ENCODE peak calls at places on chromosomes 16 and 17, in six cellular contexts. Z is A549, U is IMR-90, P is tibial nerve, Q is lower leg skin, O is NB4. Y is an unnamed sample.
A peak's percentile ranks its signal among the peaks of the same experiment; 100 is the strongest.

GRCh38 chr17:75343007-75343406 is 53.8 kb upstream of the SLC25A19 start:
- DNase-seq in Z (no peak), U (no peak), P (no peak), Q (no peak), O (no peak), Y (no peak)

GRCh38 chr17:60102632-60103047 is 23.9 kb upstream of the HEATR6 start:
- DNase-seq in Z (peak; percentile 41), U (peak; percentile 79), P (no peak), Q (peak; percentile 14), O (peak; percentile 44), Y (no peak)

GRCh38 chr17:13540546-13540945 is 61.2 kb downstream of the HS3ST3A1 start:
- DNase-seq in Z (no peak), U (no peak), P (no peak), Q (no peak), O (no peak), Y (no peak)

GRCh38 chr17:4708436-4708835 is 2.0 kb upstream of the ARRB2 start:
- DNase-seq in Z (no peak), U (no peak), P (no peak), Q (no peak), O (no peak), Y (no peak)

GRCh38 chr17:3788200-3788599 is 12.8 kb downstream of the ITGAE start:
- DNase-seq in Z (no peak), U (no peak), P (no peak), Q (no peak), O (peak; percentile 27), Y (no peak)

GRCh38 chr16:24522751-24523150 is 16.6 kb upstream of the RBBP6 start:
- DNase-seq in Z (no peak), U (no peak), P (no peak), Q (no peak), O (no peak), Y (no peak)

GRCh38 chr17:30476726-30477082 is 504 bp upstream of the GOSR1 start:
- DNase-seq in Z (no peak), U (peak; percentile 7), P (no peak), Q (no peak), O (no peak), Y (no peak)

GRCh38 chr17:5703736-5704135 is 119.4 kb upstream of the NLRP1 start:
- DNase-seq in Z (no peak), U (no peak), P (no peak), Q (no peak), O (no peak), Y (no peak)

GRCh38 chr17:48427598-48427997 is 2.4 kb downstream of the SKAP1 start:
- DNase-seq in Z (no peak), U (no peak), P (no peak), Q (no peak), O (peak; percentile 25), Y (no peak)

GRCh38 chr17:81435636-81436293 is 40.5 kb downstream of the BAHCC1 start:
- DNase-seq in Z (no peak), U (no peak), P (no peak), Q (no peak), O (no peak), Y (no peak)

GRCh38 chr16:86064431-86065250 is 165.7 kb downstream of the IRF8 start:
- DNase-seq in Z (no peak), U (no peak), P (no peak), Q (no peak), O (no peak), Y (no peak)

GRCh38 chr16:81634380-81635121 is 144.5 kb upstream of the PLCG2 start:
- DNase-seq in Z (no peak), U (peak; percentile 73), P (no peak), Q (no peak), O (no peak), Y (no peak)

GRCh38 chr16:10982430-10983174 is 38.2 kb downstream of the CLEC16A start:
- DNase-seq in Z (no peak), U (peak; percentile 37), P (peak; percentile 45), Q (no peak), O (no peak), Y (no peak)

GRCh38 chr16:55000595-55000994 is 69.9 kb downstream of the IRX5 start:
- DNase-seq in Z (no peak), U (no peak), P (no peak), Q (no peak), O (peak; percentile 9), Y (no peak)

GRCh38 chr17:5921919-5922318 is 148.3 kb upstream of the WSCD1 start:
- DNase-seq in Z (peak; percentile 25), U (no peak), P (no peak), Q (no peak), O (no peak), Y (peak; percentile 19)

GRCh38 chr17:63830904-63831491 is 3.5 kb upstream of the FTSJ3 start:
- DNase-seq in Z (no peak), U (no peak), P (no peak), Q (no peak), O (no peak), Y (no peak)

GRCh38 chr17:63831505-63831904 is 4.0 kb upstream of the FTSJ3 start:
- DNase-seq in Z (no peak), U (no peak), P (no peak), Q (no peak), O (no peak), Y (no peak)

GRCh38 chr17:63832455-63832854 is 5.0 kb upstream of the FTSJ3 start:
- DNase-seq in Z (no peak), U (no peak), P (no peak), Q (no peak), O (no peak), Y (no peak)

GRCh38 chr17:63833026-63833740 is 5.7 kb upstream of the FTSJ3 start:
- DNase-seq in Z (no peak), U (no peak), P (no peak), Q (no peak), O (no peak), Y (no peak)

DNA sequence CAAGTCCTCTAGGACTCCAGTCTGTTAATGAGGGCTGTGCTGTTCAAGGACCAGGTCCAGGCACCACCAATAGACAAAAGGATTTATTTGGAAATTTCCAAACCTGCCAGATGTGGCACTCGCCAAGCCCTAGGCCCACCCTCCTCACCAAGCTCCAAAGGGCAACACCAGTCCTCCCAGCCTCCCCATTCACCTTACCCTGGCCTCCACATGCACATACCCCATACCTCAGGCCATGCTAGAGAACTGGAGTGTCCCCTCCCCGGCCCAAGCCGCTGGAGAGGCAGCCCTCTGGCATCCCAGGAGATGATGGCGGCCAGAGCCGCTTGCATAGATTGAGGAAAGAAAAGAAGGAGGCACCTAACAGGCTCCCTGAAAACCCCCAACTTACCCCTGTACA is 4.6 kb upstream of the FTSJ3 start:
- DNase-seq in Z (no peak), U (no peak), P (no peak), Q (no peak), O (no peak), Y (no peak)
- TF ChIP-seq POLR2A in Z (no peak), U (no peak), P (no peak), Q (no peak), O (no peak), Y (no peak)

DNA sequence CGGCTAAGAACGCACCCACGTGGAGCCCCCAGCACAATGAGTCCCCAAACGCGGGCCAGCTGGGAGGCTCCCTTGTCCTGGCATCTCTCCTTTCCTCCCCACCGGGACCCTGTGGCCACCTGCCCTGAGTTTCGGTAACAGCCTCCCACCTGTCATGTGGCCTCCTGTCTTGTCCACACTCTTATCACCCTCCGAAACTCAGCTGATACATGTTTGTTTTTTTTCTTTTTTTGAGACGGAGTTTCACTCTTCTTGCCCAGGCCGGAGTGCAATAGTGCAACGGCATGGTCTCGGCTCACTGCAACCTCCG is 105.7 kb upstream of the CREBBP start:
- DNase-seq in Z (no peak), U (no peak), P (no peak), Q (no peak), O (no peak), Y (no peak)
- TF ChIP-seq POLR2A in Z (no peak), U (no peak), P (no peak), Q (no peak), O (no peak), Y (no peak)

GRCh38 chr16:22784690-22785214 is 29.2 kb upstream of the HS3ST2 start:
- DNase-seq in Z (no peak), U (no peak), P (no peak), Q (no peak), O (peak; percentile 49), Y (no peak)

GRCh38 chr16:22786284-22786683 is 27.7 kb upstream of the HS3ST2 start:
- DNase-seq in Z (no peak), U (no peak), P (no peak), Q (no peak), O (peak; percentile 19), Y (no peak)

GRCh38 chr16:22787456-22788189 is 26.3 kb upstream of the HS3ST2 start:
- DNase-seq in Z (no peak), U (peak; percentile 2), P (no peak), Q (peak; percentile 22), O (peak; percentile 93), Y (no peak)

GRCh38 chr16:22786691-22787090 is 27.3 kb upstream of the HS3ST2 start:
- DNase-seq in Z (no peak), U (no peak), P (no peak), Q (no peak), O (no peak), Y (no peak)

DNA sequence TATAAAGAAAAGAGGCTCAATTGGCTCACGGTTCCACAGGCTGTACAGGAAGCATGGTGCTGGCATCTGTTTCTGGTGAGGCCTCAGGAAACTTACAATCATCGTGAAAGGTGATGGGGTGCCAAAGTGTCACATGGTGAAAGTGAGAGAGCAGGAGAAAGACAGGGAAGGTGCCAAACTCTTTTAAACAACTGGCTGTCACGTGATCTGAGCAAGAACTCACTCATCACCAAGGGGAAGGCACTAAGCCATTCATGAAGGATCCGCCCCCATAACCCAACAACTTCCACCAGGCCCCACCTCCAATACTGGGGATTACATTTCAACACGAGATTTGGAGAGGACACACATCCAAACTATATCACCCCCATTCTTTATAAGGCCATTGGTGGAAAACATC is 28.4 kb upstream of the HS3ST2 start:
- DNase-seq in Z (no peak), U (no peak), P (no peak), Q (no peak), O (peak; percentile 4), Y (no peak)
- TF ChIP-seq POLR2A in Z (no peak), U (no peak), P (no peak), Q (no peak), O (no peak), Y (no peak)

GRCh38 chr17:1997146-1997586 is 28.0 kb downstream of the RTN4RL1 start:
- DNase-seq in Z (peak; percentile 60), U (no peak), P (no peak), Q (no peak), O (no peak), Y (no peak)
- TF ChIP-seq POLR2A in Z (no peak), U (no peak), P (no peak), Q (no peak), O (no peak), Y (no peak)

Y was measured in gastrocnemius medialis.